ENCODE peak calls at places on chromosome 11, in six cellular contexts. T, Y, J, W, X and S are unnamed samples.

GRCh38 chr11:61756452-61757212 is 4.2 kb downstream of the MYRF start:
- ATAC-seq in X (peak; percentile 68), J (no peak), W (peak; percentile 81), Y (no peak), T (no peak), S (peak; percentile 17)

GRCh38 chr11:105137286-105137685 is 2.3 kb downstream of the CARD18 start:
- ATAC-seq in X (no peak), W (no peak), Y (no peak), J (no peak), T (no peak), S (no peak)

GRCh38 chr11:116927163-116927772 is 89.8 kb upstream of the APOA1 start:
- ATAC-seq in W (peak; percentile 42), X (peak; percentile 40), T (no peak), J (no peak), Y (no peak), S (no peak)

GRCh38 chr11:848380-848931 is 5.8 kb downstream of the TSPAN4 start:
- ATAC-seq in X (peak; percentile 80), W (peak; percentile 70), T (no peak), J (no peak), Y (no peak), S (peak; percentile 67)

GRCh38 chr11:82557274-82557673 is 176.4 kb downstream of the FAM181B start:
- ATAC-seq in W (no peak), X (peak; percentile 95), J (no peak), T (no peak), Y (no peak), S (peak; percentile 93)

GRCh38 chr11:104146421-104146820 is 17.5 kb downstream of the PDGFD start:
- ATAC-seq in X (no peak), J (no peak), Y (no peak), W (no peak), T (no peak), S (no peak)

GRCh38 chr11:115720537-115721308 is 216.5 kb upstream of the CADM1 start:
- ATAC-seq in W (peak; percentile 11), X (no peak), Y (no peak), T (no peak), J (no peak), S (no peak)

GRCh38 chr11:58912124-58912523 is 27.2 kb upstream of the GLYATL1 start:
- ATAC-seq in W (no peak), Y (no peak), T (no peak), J (no peak), X (no peak), S (no peak)

GRCh38 chr11:88050247-88050646 is 125.0 kb downstream of the RAB38 start:
- ATAC-seq in T (no peak), X (no peak), J (no peak), Y (no peak), W (no peak), S (no peak)

GRCh38 chr11:47449541-47449940 is 605 bp upstream of the RAPSN start:
- ATAC-seq in X (no peak), W (no peak), T (peak; percentile 61), J (no peak), Y (no peak), S (no peak)

GRCh38 chr11:36425593-36426206 is 84.4 kb downstream of the TRAF6 start:
- ATAC-seq in Y (no peak), T (no peak), J (no peak), W (no peak), X (no peak), S (no peak)

GRCh38 chr11:5516599-5516998 is at the start of gene UBQLNL:
- ATAC-seq in T (no peak), W (no peak), X (no peak), J (no peak), Y (no peak), S (no peak)

GRCh38 chr11:32034149-32034548 is 56.7 kb upstream of the RCN1 start:
- ATAC-seq in T (no peak), W (no peak), Y (no peak), X (no peak), J (no peak), S (no peak)

GRCh38 chr11:33534575-33534974 is 166.1 kb downstream of the C11orf91 start:
- ATAC-seq in W (no peak), X (no peak), J (no peak), T (no peak), Y (no peak), S (no peak)

GRCh38 chr11:68505596-68505995 is 45.0 kb downstream of the PPP6R3 start:
- ATAC-seq in T (peak; percentile 72), Y (no peak), J (peak; percentile 58), W (no peak), X (no peak), S (no peak)

GRCh38 chr11:98059488-98059887 is 961.3 kb upstream of the CNTN5 start:
- ATAC-seq in W (no peak), T (no peak), J (no peak), X (no peak), Y (no peak), S (no peak)

GRCh38 chr11:697028-697491 is 1.4 kb downstream of the TMEM80 start:
- ATAC-seq in Y (peak; percentile 42), X (peak; percentile 2), J (no peak), T (peak; percentile 51), W (no peak), S (peak; percentile 1)

GRCh38 chr11:60193687-60194433 is 11.0 kb upstream of the MS4A6A start:
- ATAC-seq in Y (no peak), T (peak; percentile 33), J (peak; percentile 63), W (peak; percentile 94), X (peak; percentile 96), S (peak; percentile 92)

GRCh38 chr11:68839953-68840641 is 1.6 kb downstream of the CPT1A start:
- ATAC-seq in J (no peak), T (no peak), X (no peak), Y (no peak), W (no peak), S (no peak)

GRCh38 chr11:81987829-81988472 is 745.7 kb downstream of the FAM181B start:
- ATAC-seq in T (no peak), Y (no peak), W (no peak), X (no peak), J (no peak), S (no peak)

GRCh38 chr11:130396965-130397364 is 31.4 kb downstream of the ADAMTS8 start:
- ATAC-seq in Y (no peak), W (no peak), T (no peak), J (no peak), X (no peak), S (no peak)

GRCh38 chr11:116615211-116615865 is 157.4 kb downstream of the BUD13 start:
- ATAC-seq in W (no peak), J (no peak), T (no peak), Y (no peak), X (no peak), S (no peak)

GRCh38 chr11:130068546-130068985 is 1.1 kb upstream of the APLP2 start:
- ATAC-seq in X (no peak), W (no peak), J (no peak), Y (no peak), T (no peak), S (no peak)

GRCh38 chr11:57205046-57205671 is 23.4 kb downstream of the LRRC55 start:
- ATAC-seq in Y (no peak), W (no peak), J (no peak), T (peak; percentile 50), X (no peak), S (no peak)

GRCh38 chr11:16603245-16603644 is 135.2 kb upstream of the C11orf58 start:
- ATAC-seq in X (no peak), T (peak; percentile 20), J (no peak), Y (no peak), W (no peak), S (no peak)

GRCh38 chr11:104962852-104963251 is 5.5 kb downstream of the CASP4 start:
- ATAC-seq in Y (no peak), J (no peak), T (no peak), W (no peak), X (no peak), S (no peak)